ENCODE peak calls at places on chromosomes 2 and 18, in eight cellular contexts. One of them, this sample, is unnamed.
A peak's percentile ranks its signal among the peaks of the same experiment; 100 is the strongest.

GRCh38 chr18:49907346-49907929 is 94.1 kb upstream of the ACAA2 start:
- DNase-seq in T-helper 2 cell: no peak
- DNase-seq in 8988T: no peak
- DNase-seq in caudate nucleus: no peak
- DNase-seq in A172: no peak
- DNase-seq in stimulated activated CD8-positive, alpha-beta memory T cell treated with anti-CD3 and anti-CD28 coated beads, Interleukin-15, amount 100 ng/mL, for 1 hour: no peak
- DNase-seq in stimulated activated CD4-positive, alpha-beta T cell treated with anti-CD3 and anti-CD28 coated beads, Interleukin-4, amount 100 ng/mL, for 4 hours: no peak
- DNase-seq in AG20443: no peak
- DNase-seq in this sample: no peak

GRCh38 chr2:88903744-88904353 is 212.4 kb downstream of the RPIA start:
- DNase-seq in stimulated activated CD8-positive, alpha-beta memory T cell treated with anti-CD3 and anti-CD28 coated beads, Interleukin-15, amount 100 ng/mL, for 1 hour: no peak
- DNase-seq in caudate nucleus: no peak
- DNase-seq in AG20443: peak; percentile 50
- DNase-seq in stimulated activated CD4-positive, alpha-beta T cell treated with anti-CD3 and anti-CD28 coated beads, Interleukin-4, amount 100 ng/mL, for 4 hours: no peak
- DNase-seq in T-helper 2 cell: peak; percentile 21
- DNase-seq in 8988T: no peak
- DNase-seq in A172: peak; percentile 42
- DNase-seq in this sample: no peak

GRCh38 chr2:188629890-188630483 is 338.3 kb downstream of the GULP1 start:
- DNase-seq in 8988T: no peak
- DNase-seq in A172: no peak
- DNase-seq in AG20443: no peak
- DNase-seq in stimulated activated CD4-positive, alpha-beta T cell treated with anti-CD3 and anti-CD28 coated beads, Interleukin-4, amount 100 ng/mL, for 4 hours: no peak
- DNase-seq in T-helper 2 cell: no peak
- DNase-seq in caudate nucleus: no peak
- DNase-seq in stimulated activated CD8-positive, alpha-beta memory T cell treated with anti-CD3 and anti-CD28 coated beads, Interleukin-15, amount 100 ng/mL, for 1 hour: no peak
- DNase-seq in this sample: no peak

GRCh38 chr2:15260196-15260595 is 300.9 kb downstream of the NBAS start:
- DNase-seq in AG20443: no peak
- DNase-seq in stimulated activated CD8-positive, alpha-beta memory T cell treated with anti-CD3 and anti-CD28 coated beads, Interleukin-15, amount 100 ng/mL, for 1 hour: no peak
- DNase-seq in T-helper 2 cell: no peak
- DNase-seq in caudate nucleus: no peak
- DNase-seq in A172: no peak
- DNase-seq in stimulated activated CD4-positive, alpha-beta T cell treated with anti-CD3 and anti-CD28 coated beads, Interleukin-4, amount 100 ng/mL, for 4 hours: no peak
- DNase-seq in 8988T: no peak
- DNase-seq in this sample: no peak

GRCh38 chr2:48346124-48346536 is 183.8 kb upstream of the STON1 start:
- DNase-seq in 8988T: no peak
- DNase-seq in caudate nucleus: peak; percentile 4
- DNase-seq in stimulated activated CD4-positive, alpha-beta T cell treated with anti-CD3 and anti-CD28 coated beads, Interleukin-4, amount 100 ng/mL, for 4 hours: no peak
- DNase-seq in AG20443: peak; percentile 76
- DNase-seq in T-helper 2 cell: no peak
- DNase-seq in A172: peak; percentile 74
- DNase-seq in stimulated activated CD8-positive, alpha-beta memory T cell treated with anti-CD3 and anti-CD28 coated beads, Interleukin-15, amount 100 ng/mL, for 1 hour: no peak
- DNase-seq in this sample: no peak

GRCh38 chr2:95354469-95354901 is 48.0 kb upstream of the FAHD2A start:
- DNase-seq in stimulated activated CD4-positive, alpha-beta T cell treated with anti-CD3 and anti-CD28 coated beads, Interleukin-4, amount 100 ng/mL, for 4 hours: no peak
- DNase-seq in A172: no peak
- DNase-seq in stimulated activated CD8-positive, alpha-beta memory T cell treated with anti-CD3 and anti-CD28 coated beads, Interleukin-15, amount 100 ng/mL, for 1 hour: no peak
- DNase-seq in T-helper 2 cell: no peak
- DNase-seq in caudate nucleus: no peak
- DNase-seq in 8988T: no peak
- DNase-seq in AG20443: no peak
- DNase-seq in this sample: no peak

GRCh38 chr18:31611511-31611910 is 19.8 kb downstream of the TTR start:
- DNase-seq in A172: no peak
- DNase-seq in caudate nucleus: no peak
- DNase-seq in stimulated activated CD4-positive, alpha-beta T cell treated with anti-CD3 and anti-CD28 coated beads, Interleukin-4, amount 100 ng/mL, for 4 hours: no peak
- DNase-seq in AG20443: no peak
- DNase-seq in 8988T: no peak
- DNase-seq in T-helper 2 cell: no peak
- DNase-seq in stimulated activated CD8-positive, alpha-beta memory T cell treated with anti-CD3 and anti-CD28 coated beads, Interleukin-15, amount 100 ng/mL, for 1 hour: no peak
- DNase-seq in this sample: no peak

GRCh38 chr2:160407393-160408204 is 86.0 kb downstream of the RBMS1 start:
- DNase-seq in stimulated activated CD4-positive, alpha-beta T cell treated with anti-CD3 and anti-CD28 coated beads, Interleukin-4, amount 100 ng/mL, for 4 hours: peak; percentile 54
- DNase-seq in caudate nucleus: no peak
- DNase-seq in T-helper 2 cell: peak; percentile 79
- DNase-seq in stimulated activated CD8-positive, alpha-beta memory T cell treated with anti-CD3 and anti-CD28 coated beads, Interleukin-15, amount 100 ng/mL, for 1 hour: no peak
- DNase-seq in A172: no peak
- DNase-seq in 8988T: peak; percentile 52
- DNase-seq in AG20443: peak; percentile 86
- DNase-seq in this sample: no peak

GRCh38 chr2:101550555-101550954 is 75.6 kb upstream of the RFX8 start:
- DNase-seq in AG20443: no peak
- DNase-seq in stimulated activated CD8-positive, alpha-beta memory T cell treated with anti-CD3 and anti-CD28 coated beads, Interleukin-15, amount 100 ng/mL, for 1 hour: no peak
- DNase-seq in caudate nucleus: no peak
- DNase-seq in 8988T: no peak
- DNase-seq in T-helper 2 cell: no peak
- DNase-seq in A172: no peak
- DNase-seq in stimulated activated CD4-positive, alpha-beta T cell treated with anti-CD3 and anti-CD28 coated beads, Interleukin-4, amount 100 ng/mL, for 4 hours: no peak
- DNase-seq in this sample: no peak

GRCh38 chr2:45923701-45924100 is 272.2 kb downstream of the PRKCE start:
- DNase-seq in T-helper 2 cell: no peak
- DNase-seq in stimulated activated CD8-positive, alpha-beta memory T cell treated with anti-CD3 and anti-CD28 coated beads, Interleukin-15, amount 100 ng/mL, for 1 hour: no peak
- DNase-seq in caudate nucleus: no peak
- DNase-seq in stimulated activated CD4-positive, alpha-beta T cell treated with anti-CD3 and anti-CD28 coated beads, Interleukin-4, amount 100 ng/mL, for 4 hours: no peak
- DNase-seq in AG20443: no peak
- DNase-seq in 8988T: no peak
- DNase-seq in A172: no peak
- DNase-seq in this sample: no peak

GRCh38 chr2:14735696-14736095 is 103.2 kb downstream of the LRATD1 start:
- DNase-seq in T-helper 2 cell: no peak
- DNase-seq in stimulated activated CD4-positive, alpha-beta T cell treated with anti-CD3 and anti-CD28 coated beads, Interleukin-4, amount 100 ng/mL, for 4 hours: no peak
- DNase-seq in caudate nucleus: no peak
- DNase-seq in stimulated activated CD8-positive, alpha-beta memory T cell treated with anti-CD3 and anti-CD28 coated beads, Interleukin-15, amount 100 ng/mL, for 1 hour: no peak
- DNase-seq in 8988T: no peak
- DNase-seq in AG20443: no peak
- DNase-seq in A172: no peak
- DNase-seq in this sample: no peak

GRCh38 chr2:23698733-23699391 is 228.1 kb downstream of the ATAD2B start:
- DNase-seq in A172: no peak
- DNase-seq in AG20443: no peak
- DNase-seq in 8988T: no peak
- DNase-seq in stimulated activated CD4-positive, alpha-beta T cell treated with anti-CD3 and anti-CD28 coated beads, Interleukin-4, amount 100 ng/mL, for 4 hours: no peak
- DNase-seq in caudate nucleus: peak; percentile 76
- DNase-seq in stimulated activated CD8-positive, alpha-beta memory T cell treated with anti-CD3 and anti-CD28 coated beads, Interleukin-15, amount 100 ng/mL, for 1 hour: no peak
- DNase-seq in T-helper 2 cell: no peak
- DNase-seq in this sample: no peak

GRCh38 chr18:21741511-21742322 is 1.1 kb downstream of the MIB1 start:
- DNase-seq in caudate nucleus: peak; percentile 32
- DNase-seq in stimulated activated CD8-positive, alpha-beta memory T cell treated with anti-CD3 and anti-CD28 coated beads, Interleukin-15, amount 100 ng/mL, for 1 hour: no peak
- DNase-seq in T-helper 2 cell: peak; percentile 38
- DNase-seq in AG20443: peak; percentile 34
- DNase-seq in 8988T: no peak
- DNase-seq in A172: no peak
- DNase-seq in stimulated activated CD4-positive, alpha-beta T cell treated with anti-CD3 and anti-CD28 coated beads, Interleukin-4, amount 100 ng/mL, for 4 hours: peak; percentile 19
- DNase-seq in this sample: no peak

GRCh38 chr2:72180351-72180750 is 32.7 kb upstream of the CYP26B1 start:
- DNase-seq in stimulated activated CD8-positive, alpha-beta memory T cell treated with anti-CD3 and anti-CD28 coated beads, Interleukin-15, amount 100 ng/mL, for 1 hour: no peak
- DNase-seq in 8988T: no peak
- DNase-seq in caudate nucleus: no peak
- DNase-seq in AG20443: no peak
- DNase-seq in stimulated activated CD4-positive, alpha-beta T cell treated with anti-CD3 and anti-CD28 coated beads, Interleukin-4, amount 100 ng/mL, for 4 hours: no peak
- DNase-seq in T-helper 2 cell: no peak
- DNase-seq in A172: no peak
- DNase-seq in this sample: no peak

GRCh38 chr2:201909961-201910361 is 103.6 kb downstream of the CDK15 start:
- DNase-seq in AG20443: peak; percentile 67
- DNase-seq in stimulated activated CD8-positive, alpha-beta memory T cell treated with anti-CD3 and anti-CD28 coated beads, Interleukin-15, amount 100 ng/mL, for 1 hour: no peak
- DNase-seq in T-helper 2 cell: peak; percentile 46
- DNase-seq in A172: peak; percentile 30
- DNase-seq in caudate nucleus: no peak
- DNase-seq in stimulated activated CD4-positive, alpha-beta T cell treated with anti-CD3 and anti-CD28 coated beads, Interleukin-4, amount 100 ng/mL, for 4 hours: no peak
- DNase-seq in 8988T: no peak
- DNase-seq in this sample: no peak

GRCh38 chr2:206642075-206643025 is at the start of gene FAM237A:
- DNase-seq in T-helper 2 cell: peak; percentile 26
- DNase-seq in AG20443: peak; percentile 80
- DNase-seq in caudate nucleus: no peak
- DNase-seq in stimulated activated CD4-positive, alpha-beta T cell treated with anti-CD3 and anti-CD28 coated beads, Interleukin-4, amount 100 ng/mL, for 4 hours: no peak
- DNase-seq in stimulated activated CD8-positive, alpha-beta memory T cell treated with anti-CD3 and anti-CD28 coated beads, Interleukin-15, amount 100 ng/mL, for 1 hour: no peak
- DNase-seq in A172: peak; percentile 63
- DNase-seq in 8988T: no peak
- DNase-seq in this sample: no peak

GRCh38 chr2:60540054-60540453 is 13.4 kb downstream of the BCL11A start:
- DNase-seq in stimulated activated CD4-positive, alpha-beta T cell treated with anti-CD3 and anti-CD28 coated beads, Interleukin-4, amount 100 ng/mL, for 4 hours: no peak
- DNase-seq in AG20443: no peak
- DNase-seq in stimulated activated CD8-positive, alpha-beta memory T cell treated with anti-CD3 and anti-CD28 coated beads, Interleukin-15, amount 100 ng/mL, for 1 hour: no peak
- DNase-seq in caudate nucleus: no peak
- DNase-seq in A172: no peak
- DNase-seq in 8988T: no peak
- DNase-seq in T-helper 2 cell: no peak
- DNase-seq in this sample: no peak

GRCh38 chr18:3074094-3074493 is 61.1 kb upstream of the LPIN2 start:
- DNase-seq in T-helper 2 cell: no peak
- DNase-seq in stimulated activated CD8-positive, alpha-beta memory T cell treated with anti-CD3 and anti-CD28 coated beads, Interleukin-15, amount 100 ng/mL, for 1 hour: no peak
- DNase-seq in A172: no peak
- DNase-seq in stimulated activated CD4-positive, alpha-beta T cell treated with anti-CD3 and anti-CD28 coated beads, Interleukin-4, amount 100 ng/mL, for 4 hours: no peak
- DNase-seq in caudate nucleus: no peak
- DNase-seq in AG20443: no peak
- DNase-seq in 8988T: no peak
- DNase-seq in this sample: no peak

GRCh38 chr2:23669413-23670244 is 257.3 kb downstream of the ATAD2B start:
- DNase-seq in stimulated activated CD8-positive, alpha-beta memory T cell treated with anti-CD3 and anti-CD28 coated beads, Interleukin-15, amount 100 ng/mL, for 1 hour: no peak
- DNase-seq in stimulated activated CD4-positive, alpha-beta T cell treated with anti-CD3 and anti-CD28 coated beads, Interleukin-4, amount 100 ng/mL, for 4 hours: no peak
- DNase-seq in AG20443: no peak
- DNase-seq in 8988T: no peak
- DNase-seq in caudate nucleus: peak; percentile 39
- DNase-seq in A172: no peak
- DNase-seq in T-helper 2 cell: no peak
- DNase-seq in this sample: no peak

GRCh38 chr2:232776435-232776834 is at the start of gene KCNJ13:
- DNase-seq in stimulated activated CD4-positive, alpha-beta T cell treated with anti-CD3 and anti-CD28 coated beads, Interleukin-4, amount 100 ng/mL, for 4 hours: no peak
- DNase-seq in stimulated activated CD8-positive, alpha-beta memory T cell treated with anti-CD3 and anti-CD28 coated beads, Interleukin-15, amount 100 ng/mL, for 1 hour: no peak
- DNase-seq in AG20443: peak; percentile 14
- DNase-seq in A172: no peak
- DNase-seq in 8988T: no peak
- DNase-seq in caudate nucleus: no peak
- DNase-seq in T-helper 2 cell: no peak
- DNase-seq in this sample: no peak

GRCh38 chr2:197377670-197378069 is 57.2 kb downstream of the SF3B1 start:
- DNase-seq in A172: no peak
- DNase-seq in AG20443: no peak
- DNase-seq in 8988T: no peak
- DNase-seq in stimulated activated CD8-positive, alpha-beta memory T cell treated with anti-CD3 and anti-CD28 coated beads, Interleukin-15, amount 100 ng/mL, for 1 hour: no peak
- DNase-seq in stimulated activated CD4-positive, alpha-beta T cell treated with anti-CD3 and anti-CD28 coated beads, Interleukin-4, amount 100 ng/mL, for 4 hours: no peak
- DNase-seq in caudate nucleus: no peak
- DNase-seq in T-helper 2 cell: no peak
- DNase-seq in this sample: no peak

GRCh38 chr2:218863021-218863520 is 3.5 kb downstream of the WNT6 start:
- DNase-seq in T-helper 2 cell: no peak
- DNase-seq in 8988T: no peak
- DNase-seq in stimulated activated CD8-positive, alpha-beta memory T cell treated with anti-CD3 and anti-CD28 coated beads, Interleukin-15, amount 100 ng/mL, for 1 hour: no peak
- DNase-seq in AG20443: no peak
- DNase-seq in caudate nucleus: no peak
- DNase-seq in A172: no peak
- DNase-seq in stimulated activated CD4-positive, alpha-beta T cell treated with anti-CD3 and anti-CD28 coated beads, Interleukin-4, amount 100 ng/mL, for 4 hours: no peak
- DNase-seq in this sample: no peak

GRCh38 chr2:159118859-159119510 is 150.5 kb downstream of the TANC1 start:
- DNase-seq in stimulated activated CD4-positive, alpha-beta T cell treated with anti-CD3 and anti-CD28 coated beads, Interleukin-4, amount 100 ng/mL, for 4 hours: no peak
- DNase-seq in stimulated activated CD8-positive, alpha-beta memory T cell treated with anti-CD3 and anti-CD28 coated beads, Interleukin-15, amount 100 ng/mL, for 1 hour: no peak
- DNase-seq in A172: no peak
- DNase-seq in caudate nucleus: no peak
- DNase-seq in AG20443: no peak
- DNase-seq in 8988T: no peak
- DNase-seq in T-helper 2 cell: no peak
- DNase-seq in this sample: no peak

GRCh38 chr2:73984922-73985317 is 210 bp downstream of the TET3 start:
- DNase-seq in AG20443: peak; percentile 40
- DNase-seq in A172: no peak
- DNase-seq in stimulated activated CD8-positive, alpha-beta memory T cell treated with anti-CD3 and anti-CD28 coated beads, Interleukin-15, amount 100 ng/mL, for 1 hour: peak; percentile 36
- DNase-seq in T-helper 2 cell: no peak
- DNase-seq in caudate nucleus: no peak
- DNase-seq in 8988T: peak; percentile 69
- DNase-seq in stimulated activated CD4-positive, alpha-beta T cell treated with anti-CD3 and anti-CD28 coated beads, Interleukin-4, amount 100 ng/mL, for 4 hours: peak; percentile 59
- DNase-seq in this sample: peak; percentile 50

GRCh38 chr18:24734058-24734457 is 273.6 kb downstream of the HRH4 start:
- DNase-seq in AG20443: peak; percentile 48
- DNase-seq in A172: no peak
- DNase-seq in stimulated activated CD8-positive, alpha-beta memory T cell treated with anti-CD3 and anti-CD28 coated beads, Interleukin-15, amount 100 ng/mL, for 1 hour: no peak
- DNase-seq in 8988T: no peak
- DNase-seq in caudate nucleus: no peak
- DNase-seq in stimulated activated CD4-positive, alpha-beta T cell treated with anti-CD3 and anti-CD28 coated beads, Interleukin-4, amount 100 ng/mL, for 4 hours: no peak
- DNase-seq in T-helper 2 cell: no peak
- DNase-seq in this sample: no peak

GRCh38 chr2:216804357-216805350 is 55.2 kb downstream of the TNP1 start:
- DNase-seq in T-helper 2 cell: no peak
- DNase-seq in 8988T: no peak
- DNase-seq in stimulated activated CD8-positive, alpha-beta memory T cell treated with anti-CD3 and anti-CD28 coated beads, Interleukin-15, amount 100 ng/mL, for 1 hour: no peak
- DNase-seq in caudate nucleus: no peak
- DNase-seq in stimulated activated CD4-positive, alpha-beta T cell treated with anti-CD3 and anti-CD28 coated beads, Interleukin-4, amount 100 ng/mL, for 4 hours: no peak
- DNase-seq in A172: no peak
- DNase-seq in AG20443: no peak
- DNase-seq in this sample: no peak

GRCh38 chr18:33735428-33735827 is 157.4 kb downstream of the ASXL3 start:
- DNase-seq in stimulated activated CD8-positive, alpha-beta memory T cell treated with anti-CD3 and anti-CD28 coated beads, Interleukin-15, amount 100 ng/mL, for 1 hour: no peak
- DNase-seq in A172: no peak
- DNase-seq in AG20443: no peak
- DNase-seq in stimulated activated CD4-positive, alpha-beta T cell treated with anti-CD3 and anti-CD28 coated beads, Interleukin-4, amount 100 ng/mL, for 4 hours: no peak
- DNase-seq in 8988T: no peak
- DNase-seq in caudate nucleus: no peak
- DNase-seq in T-helper 2 cell: no peak
- DNase-seq in this sample: no peak

This sample was measured in activated CD4-positive, CD25-positive, alpha-beta regulatory T cell.